ENCODE peak calls at places on chromosomes 11 and 22, in six cellular contexts. X, P, K, Y, F and J are unnamed samples.

GRCh38 chr11:102974552-102975280 is 19.2 kb upstream of the MMP13 start:
- DNase-seq in P (no peak), K (peak), F (no peak), Y (no peak), X (no peak), J (no peak)

GRCh38 chr11:26949846-26950245 is 44.1 kb upstream of the FIBIN start:
- DNase-seq in X (no peak), F (no peak), P (no peak), Y (no peak), K (peak), J (no peak)

GRCh38 chr11:11179239-11179638 is 173.8 kb downstream of the CSNK2A3 start:
- DNase-seq in P (no peak), Y (no peak), K (peak), F (no peak), X (peak), J (no peak)

GRCh38 chr11:74086242-74086884 is 77.5 kb upstream of the UCP3 start:
- DNase-seq in F (no peak), P (peak), X (no peak), K (no peak), Y (no peak), J (no peak)

GRCh38 chr11:63909621-63910506 is 7.1 kb downstream of the RCOR2 start:
- DNase-seq in F (no peak), X (no peak), Y (peak), K (no peak), P (no peak), J (no peak)

GRCh38 chr11:94788396-94788795 is 20.2 kb downstream of the AMOTL1 start:
- DNase-seq in X (no peak), P (no peak), Y (no peak), K (peak), F (no peak), J (no peak)

GRCh38 chr22:48366056-48366455 is 1461.6 kb downstream of the BRD1 start:
- DNase-seq in K (no peak), P (no peak), X (no peak), F (no peak), Y (no peak), J (no peak)

GRCh38 chr11:46895821-46896220 is 22.5 kb downstream of the LRP4 start:
- DNase-seq in F (no peak), K (no peak), X (no peak), Y (no peak), P (no peak), J (no peak)

GRCh38 chr22:19082101-19082500 is 40.1 kb downstream of the DGCR2 start:
- DNase-seq in X (no peak), K (no peak), Y (no peak), F (no peak), P (no peak), J (no peak)

GRCh38 chr11:74141274-74141695 is 29.5 kb downstream of the C2CD3 start:
- DNase-seq in P (no peak), K (no peak), X (no peak), Y (no peak), F (no peak), J (no peak)

GRCh38 chr11:112241486-112241885 is 15.3 kb downstream of the PTS start:
- DNase-seq in Y (no peak), F (no peak), P (no peak), K (peak), X (no peak), J (no peak)

GRCh38 chr11:118170892-118171273 is 5.6 kb downstream of the SCN2B start:
- DNase-seq in F (no peak), Y (no peak), X (no peak), K (no peak), P (no peak), J (no peak)

GRCh38 chr22:45273452-45274075 is 11.2 kb upstream of the UPK3A start:
- DNase-seq in X (no peak), P (no peak), Y (no peak), K (no peak), F (no peak), J (no peak)

GRCh38 chr11:125842319-125842948 is 9.3 kb downstream of the PATE4 start:
- DNase-seq in X (no peak), K (no peak), P (peak), F (no peak), Y (no peak), J (no peak)

GRCh38 chr22:48954781-48955311 is 872.8 kb downstream of the BRD1 start:
- DNase-seq in P (no peak), Y (no peak), K (no peak), X (no peak), F (no peak), J (no peak)

GRCh38 chr11:119711476-119711875 is 17.5 kb downstream of the NECTIN1 start:
- DNase-seq in X (no peak), F (no peak), K (no peak), Y (no peak), P (no peak), J (no peak)

GRCh38 chr22:23649071-23649501 is 17.0 kb upstream of the DRICH1 start:
- DNase-seq in P (no peak), F (no peak), Y (no peak), K (no peak), X (no peak), J (no peak)

GRCh38 chr11:75536786-75537629 is 11.3 kb upstream of the GDPD5 start:
- DNase-seq in P (peak), F (no peak), X (peak), Y (peak), K (peak), J (peak)

GRCh38 chr11:63614136-63614664 is at the start of gene PLAAT3:
- DNase-seq in X (peak), Y (peak), P (no peak), K (no peak), F (no peak), J (no peak)

GRCh38 chr11:133787379-133788103 is 57.8 kb downstream of the SPATA19 start:
- DNase-seq in P (no peak), Y (no peak), K (no peak), X (no peak), F (no peak), J (no peak)

GRCh38 chr22:20437253-20438065 is at the start of gene SCARF2:
- DNase-seq in F (no peak), K (no peak), Y (peak), X (no peak), P (no peak), J (no peak)